ENCODE peak calls at places on chromosome 7, in ten cellular contexts. N is AG08395, I is NCI-H774, B is LoVo, P is GM10248, S is cardiac fibroblast, G is glomerular endothelial cell, M is amygdala, D is germinal center, X is GM23248. W is an unnamed sample.

GRCh38 chr7:121545418-121545817 is 149.3 kb upstream of the FAM3C start:
- DNase-seq in D (no peak), B (no peak), P (no peak), X (no peak), S (no peak), N (no peak), I (no peak), M (no peak), G (no peak), W (no peak)

GRCh38 chr7:113763226-113763625 is 155.6 kb downstream of the PPP1R3A start:
- DNase-seq in S (no peak), I (no peak), M (no peak), G (no peak), D (no peak), P (no peak), B (no peak), N (no peak), X (no peak), W (no peak)

GRCh38 chr7:22343612-22344011 is 13.3 kb downstream of the RAPGEF5 start:
- DNase-seq in M (no peak), I (no peak), D (no peak), N (no peak), X (no peak), B (no peak), P (no peak), S (no peak), G (no peak), W (no peak)

GRCh38 chr7:155792315-155792960 is 19.8 kb downstream of the SHH start:
- DNase-seq in B (no peak), P (no peak), G (no peak), M (no peak), I (no peak), X (no peak), S (no peak), D (no peak), N (no peak), W (no peak)

GRCh38 chr7:36796850-36797618 is 72.7 kb upstream of the AOAH start:
- DNase-seq in N (no peak), P (no peak), X (no peak), B (no peak), D (no peak), M (no peak), G (no peak), I (no peak), S (no peak), W (no peak)

GRCh38 chr7:124651136-124651535 is 114.5 kb downstream of the GPR37 start:
- DNase-seq in G (no peak), D (no peak), B (no peak), I (no peak), X (no peak), S (no peak), N (no peak), P (no peak), M (no peak), W (no peak)

GRCh38 chr7:16592395-16592794 is 53.2 kb downstream of the ANKMY2 start:
- DNase-seq in M (no peak), D (no peak), S (no peak), G (no peak), X (no peak), P (no peak), B (no peak), N (no peak), I (no peak), W (no peak)

GRCh38 chr7:118179191-118179590 is 4.8 kb upstream of the LSM8 start:
- DNase-seq in S (no peak), I (no peak), P (no peak), B (no peak), G (no peak), X (no peak), M (no peak), N (no peak), D (no peak), W (no peak)

GRCh38 chr7:100837099-100837836 is 9.9 kb upstream of the EPHB4 start:
- DNase-seq in I (peak), N (peak), X (peak), B (peak), S (peak), M (peak), P (peak), G (no peak), D (peak), W (peak)

GRCh38 chr7:2048531-2048930 is 184.2 kb downstream of the MAD1L1 start:
- DNase-seq in X (no peak), G (no peak), P (no peak), I (no peak), B (no peak), S (no peak), D (no peak), N (no peak), M (no peak), W (no peak)

GRCh38 chr7:29255839-29256782 is 61.5 kb downstream of the CHN2 start:
- DNase-seq in B (peak), M (no peak), X (peak), S (no peak), N (no peak), I (no peak), G (no peak), D (no peak), P (no peak), W (no peak)

GRCh38 chr7:128879461-128879938 is 16.8 kb downstream of the ATP6V1F start:
- DNase-seq in G (no peak), I (no peak), X (no peak), S (no peak), M (no peak), B (no peak), P (no peak), N (no peak), D (no peak), W (no peak)